ENCODE peak calls at places on chromosomes 16 and 17, in seven cellular contexts. Q is skeletal muscle cell, K is transverse colon, C is choroid plexus epithelial cell, L is brain microvascular endothelial cell, Z is A549, F is heart left ventricle. X is an unnamed sample.

GRCh38 chr17:740240-741055 is 8.1 kb downstream of the TLCD3A start:
- DNase-seq in C (no peak), K (peak), Q (no peak), Z (no peak), L (no peak), F (no peak), X (no peak)

GRCh38 chr17:74444406-74444805 is 12.5 kb downstream of the GPRC5C start:
- DNase-seq in Z (no peak), Q (no peak), C (no peak), L (no peak), F (peak), K (no peak), X (peak)

GRCh38 chr16:81774348-81774747 is 4.7 kb upstream of the PLCG2 start:
- DNase-seq in L (no peak), K (no peak), F (no peak), Q (no peak), C (no peak), Z (no peak), X (no peak)

GRCh38 chr16:78206623-78207223 is 107.3 kb downstream of the WWOX start:
- DNase-seq in L (no peak), Z (no peak), Q (no peak), K (no peak), C (no peak), F (no peak), X (no peak)

GRCh38 chr17:83064732-83065659 is 14.4 kb upstream of the METRNL start:
- DNase-seq in Z (no peak), Q (no peak), C (no peak), F (peak), L (no peak), K (peak), X (no peak)

GRCh38 chr17:20083460-20083859 is 74.3 kb downstream of the SPECC1 start:
- DNase-seq in Q (peak), L (no peak), K (no peak), F (no peak), C (no peak), Z (no peak), X (peak)

GRCh38 chr16:46673320-46674013 is 15.5 kb downstream of the VPS35 start:
- DNase-seq in L (peak), C (peak), Q (no peak), F (no peak), Z (peak), K (peak), X (peak)

GRCh38 chr17:8518346-8518745 is 82.7 kb downstream of the NDEL1 start:
- DNase-seq in L (no peak), F (no peak), Z (no peak), Q (no peak), C (no peak), K (no peak), X (no peak)

GRCh38 chr16:89565256-89565505 is 4.7 kb downstream of the RPL13 start:
- DNase-seq in F (no peak), Q (no peak), C (no peak), L (no peak), Z (no peak), K (peak), X (no peak)

GRCh38 chr16:72887537-72887936 is 160.4 kb downstream of the ZFHX3 start:
- DNase-seq in F (no peak), K (no peak), C (no peak), Z (no peak), L (no peak), Q (no peak), X (no peak)

GRCh38 chr17:11506635-11507034 is 91.6 kb upstream of the DNAH9 start:
- DNase-seq in L (peak), K (no peak), F (no peak), Q (no peak), C (peak), Z (no peak), X (no peak)

GRCh38 chr17:67942810-67943209 is 53.5 kb downstream of the C17orf58 start:
- DNase-seq in Q (no peak), C (peak), Z (peak), L (no peak), K (no peak), F (no peak), X (peak)

GRCh38 chr17:38742431-38743308 is 5.5 kb downstream of the PCGF2 start:
- DNase-seq in K (peak), Q (peak), F (peak), L (peak), C (peak), Z (no peak), X (peak)

GRCh38 chr17:45231481-45232116 is 9.9 kb downstream of the FMNL1 start:
- DNase-seq in C (peak), L (no peak), K (peak), Z (peak), F (no peak), Q (no peak), X (no peak)

GRCh38 chr16:15879255-15879804 is 9.1 kb downstream of the CEP20 start:
- DNase-seq in C (peak), Q (peak), K (no peak), F (no peak), L (peak), Z (peak), X (peak)

DNA sequence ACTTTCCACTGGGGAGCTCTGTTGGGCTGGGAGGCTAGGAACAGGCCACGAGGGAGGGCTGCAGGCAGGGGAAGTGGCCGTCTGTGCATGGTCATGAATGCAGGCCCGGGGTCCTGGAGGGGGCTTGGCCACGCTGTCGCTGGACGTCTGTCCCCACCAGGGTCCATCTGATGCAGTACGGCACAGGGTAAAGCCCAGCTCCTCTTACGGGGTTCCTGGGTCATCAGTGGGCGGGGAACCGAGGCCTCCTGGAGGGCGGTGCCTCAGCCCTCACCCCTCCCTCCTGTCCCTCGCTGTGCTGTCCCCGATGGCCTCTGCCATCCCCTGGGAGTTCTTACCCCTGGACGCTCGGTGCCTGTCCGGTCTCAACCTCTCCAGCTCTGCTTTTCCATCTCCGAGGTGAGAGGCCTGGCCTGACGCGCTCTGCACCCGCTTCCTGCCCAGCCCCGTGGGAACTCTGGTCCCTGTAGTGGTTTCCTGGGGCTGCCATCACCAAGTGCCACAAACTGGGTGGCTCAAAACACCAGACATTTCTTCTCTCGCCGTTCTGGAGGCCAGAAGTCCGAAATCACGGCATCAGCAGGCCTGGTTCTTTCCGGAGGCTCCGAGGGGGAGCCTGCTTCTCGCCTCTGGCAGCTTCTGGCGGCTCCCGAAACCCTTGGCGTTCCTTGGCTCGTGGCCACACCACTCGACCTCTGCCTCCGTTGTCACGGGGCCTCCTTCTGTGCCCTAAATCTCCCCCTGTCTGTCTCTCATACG is 182.8 kb downstream of the SEC14L1 start:
- DNase-seq in F (peak), K (peak), C (peak), L (no peak), Q (no peak), Z (peak), X (peak)
- H3K4me3 ChIP-seq in F (no peak), K (no peak), C (peak), L (peak), Q (peak), Z (peak), X (peak)

GRCh38 chr16:70687172-70687531 is 1.3 kb upstream of the MTSS2 start:
- DNase-seq in C (peak), Q (no peak), Z (no peak), F (no peak), K (no peak), L (no peak), X (no peak)

GRCh38 chr16:70687671-70688265 is 1.9 kb upstream of the MTSS2 start:
- DNase-seq in K (no peak), C (no peak), L (no peak), Z (no peak), F (peak), Q (no peak), X (no peak)

GRCh38 chr16:70685938-70686375 is at the start of gene MTSS2:
- DNase-seq in F (peak), L (peak), Z (peak), Q (peak), K (peak), C (peak), X (peak)

GRCh38 chr16:70685061-70685937 is 554 bp downstream of the MTSS2 start:
- DNase-seq in L (no peak), Q (no peak), C (no peak), Z (no peak), K (no peak), F (peak), X (no peak)

GRCh38 chr16:70686376-70687171 is 721 bp upstream of the MTSS2 start:
- DNase-seq in C (no peak), L (no peak), F (peak), Q (no peak), Z (no peak), K (no peak), X (no peak)
- H3K4me3 ChIP-seq in C (peak), L (peak), F (peak), Q (peak), Z (peak), K (peak), X (peak)

DNA sequence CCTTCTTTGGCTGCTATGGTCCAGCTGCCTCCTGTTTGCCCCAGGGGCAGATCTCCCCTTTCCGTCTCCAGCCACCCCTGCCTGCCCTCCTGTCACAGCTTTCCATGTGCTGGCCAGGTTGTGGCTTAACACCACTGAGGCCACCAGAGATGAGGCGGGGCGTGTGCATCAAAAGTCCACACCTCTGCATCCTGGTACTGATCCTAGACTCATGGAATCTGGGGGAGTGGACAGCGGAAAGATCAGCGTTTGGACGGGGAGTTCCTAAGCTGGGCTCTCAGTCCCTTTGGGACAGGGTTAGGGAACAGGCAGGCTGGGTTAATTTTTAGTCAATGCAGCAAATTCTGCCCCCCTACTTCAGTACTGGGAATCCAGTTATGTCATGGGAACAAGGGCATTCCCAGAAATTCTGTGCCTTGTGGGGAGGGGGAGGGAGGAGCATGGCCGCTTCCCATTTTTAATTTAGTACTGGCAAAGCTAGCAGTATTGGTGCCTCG is 3.9 kb downstream of the IGFBP4 start:
- DNase-seq in K (no peak), C (peak), L (no peak), Q (no peak), Z (no peak), F (no peak), X (peak)
- H3K4me3 ChIP-seq in K (peak), C (peak), L (peak), Q (peak), Z (peak), F (peak), X (peak)

DNA sequence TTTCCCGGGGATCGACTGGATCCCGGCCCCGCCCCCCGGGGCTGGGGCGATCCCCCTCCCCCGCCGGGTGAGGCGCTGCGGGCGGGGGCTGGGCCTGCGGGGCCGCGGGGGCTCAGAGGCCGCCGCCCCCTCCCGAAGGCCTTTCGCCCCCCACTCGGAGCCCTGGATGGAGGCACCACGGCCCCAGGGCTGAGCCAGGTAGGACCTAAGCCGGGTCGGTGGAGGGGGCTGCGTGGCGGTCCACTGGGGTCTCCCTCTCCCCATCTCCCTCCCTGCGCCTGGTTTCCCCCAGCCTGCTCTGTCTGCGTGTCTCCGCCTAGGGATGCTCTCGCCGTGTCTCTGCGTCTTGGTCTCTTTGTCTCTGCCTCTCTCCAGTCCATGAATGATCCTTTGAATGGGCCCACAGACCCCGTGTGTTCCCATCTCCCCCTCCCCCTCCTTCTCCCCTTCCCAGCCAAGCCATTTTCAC is 1.6 kb upstream of the TMEM256 start:
- DNase-seq in F (no peak), C (no peak), Q (no peak), K (no peak), Z (no peak), L (no peak), X (no peak)
- H3K4me3 ChIP-seq in F (peak), C (peak), Q (peak), K (peak), Z (peak), L (peak), X (peak)

GRCh38 chr17:78925234-78925633 is at the start of gene TIMP2:
- DNase-seq in L (peak), K (peak), Q (no peak), Z (peak), F (peak), C (peak), X (peak)
- H3K4me3 ChIP-seq in L (peak), K (peak), Q (peak), Z (peak), F (peak), C (peak), X (peak)

DNA sequence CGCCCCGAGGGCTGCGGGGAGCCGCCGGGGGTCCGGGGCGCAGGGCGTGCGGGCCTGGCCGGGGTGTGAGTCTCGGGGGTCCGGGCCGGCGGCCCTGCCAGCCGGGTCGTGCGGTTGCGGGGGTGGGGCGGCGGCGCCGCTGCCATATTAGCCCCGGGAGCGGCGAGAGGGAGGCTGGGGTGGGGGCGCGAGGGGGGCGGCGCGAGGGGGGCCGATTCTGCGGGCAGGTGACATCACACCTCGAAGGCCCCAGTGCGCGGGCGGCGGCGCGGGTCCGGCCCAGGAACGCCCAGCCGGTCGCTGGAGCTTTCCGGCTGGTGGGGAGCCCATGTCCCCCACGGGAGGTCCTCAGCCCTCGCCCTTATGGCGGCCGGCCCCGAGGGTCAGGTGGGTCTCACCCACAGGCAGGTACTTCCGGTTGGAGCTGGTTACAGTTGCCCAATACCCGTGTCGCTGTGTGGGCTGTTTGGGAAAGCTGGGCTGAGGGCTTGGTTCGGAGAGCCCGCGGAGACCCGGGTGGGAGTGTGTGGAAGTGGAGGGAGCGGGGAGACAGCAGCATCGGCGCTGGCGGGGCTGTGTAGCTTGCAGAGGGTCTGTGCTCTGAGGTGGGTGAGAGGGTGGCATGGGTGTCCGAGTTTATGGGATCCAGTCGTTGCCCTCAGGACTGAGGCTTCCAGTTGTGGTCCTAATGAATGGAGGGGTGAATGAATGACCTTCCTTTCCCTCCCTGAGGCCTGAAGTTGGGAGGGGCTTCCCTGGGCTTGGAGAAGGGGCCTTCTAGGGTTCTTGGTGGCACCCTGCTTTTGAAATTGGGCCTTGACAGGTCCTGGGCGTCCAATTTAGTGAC is 804 bp downstream of the ATP6V0C start:
- DNase-seq in Q (no peak), F (peak), K (no peak), L (no peak), Z (no peak), C (no peak), X (no peak)
- H3K4me3 ChIP-seq in Q (peak), F (peak), K (peak), L (peak), Z (peak), C (peak), X (peak)

X was measured in fibroblast of mammary gland.